ENCODE peak calls at places on chromosomes 12 and 14, in nine cellular contexts. D is H9; C is lung; I is heart right ventricle; P is aorta; K is ovary; B is HepG2; E is CD4-positive, CD25-positive, alpha-beta regulatory T cell; W is neural progenitor cell. V is an unnamed sample.

GRCh38 chr14:35525695-35526094 is 8.3 kb upstream of the INSM2 start:
- DNase-seq in D (no peak), C (no peak), I (no peak), P (no peak), K (no peak), B (no peak), E (no peak), W (no peak), V (no peak)

GRCh38 chr14:88023658-88024187 is 18.8 kb downstream of the GPR65 start:
- DNase-seq in D (no peak), C (no peak), I (no peak), P (no peak), K (no peak), B (peak), E (peak), W (no peak), V (no peak)

GRCh38 chr14:74979442-74980397 is 23.0 kb upstream of the EIF2B2 start:
- DNase-seq in D (peak), C (no peak), I (no peak), P (peak), K (no peak), B (no peak), E (no peak), W (peak), V (peak)

GRCh38 chr12:15648564-15648963 is 140.6 kb downstream of the EPS8 start:
- DNase-seq in D (no peak), C (no peak), I (no peak), P (no peak), K (no peak), B (no peak), E (no peak), W (no peak), V (no peak)

GRCh38 chr14:100893760-100894159 is 9.8 kb downstream of the RTL1 start:
- DNase-seq in D (peak), C (no peak), I (no peak), P (no peak), K (peak), B (no peak), E (no peak), W (no peak), V (no peak)

GRCh38 chr14:59358105-59358504 is 107.1 kb downstream of the GPR135 start:
- DNase-seq in D (peak), C (peak), I (peak), P (peak), K (no peak), B (peak), E (no peak), W (peak), V (no peak)

GRCh38 chr14:50000215-50001145 is 107.6 kb downstream of the ARF6 start:
- DNase-seq in D (peak), C (peak), I (peak), P (peak), K (peak), B (peak), E (peak), W (peak), V (peak)

GRCh38 chr12:12788675-12789368 is 3.4 kb downstream of the APOLD1 start:
- DNase-seq in D (peak), C (peak), I (no peak), P (peak), K (no peak), B (peak), E (peak), W (peak), V (peak)

GRCh38 chr14:99194736-99195135 is 77.3 kb downstream of the BCL11B start:
- DNase-seq in D (no peak), C (no peak), I (no peak), P (no peak), K (no peak), B (no peak), E (no peak), W (no peak), V (no peak)

GRCh38 chr14:96037891-96038557 is 1.1 kb upstream of the C14orf132 start:
- DNase-seq in D (peak), C (peak), I (peak), P (peak), K (no peak), B (no peak), E (no peak), W (no peak), V (no peak)

GRCh38 chr14:60956202-60956601 is 24.7 kb downstream of the TRMT5 start:
- DNase-seq in D (no peak), C (no peak), I (no peak), P (no peak), K (no peak), B (no peak), E (no peak), W (no peak), V (no peak)

GRCh38 chr12:104748790-104749189 is 209.3 kb downstream of the SLC41A2 start:
- DNase-seq in D (peak), C (no peak), I (no peak), P (peak), K (no peak), B (no peak), E (no peak), W (no peak), V (no peak)

GRCh38 chr14:72975776-72976175 is 49.5 kb downstream of the DCAF4 start:
- DNase-seq in D (no peak), C (no peak), I (no peak), P (no peak), K (no peak), B (peak), E (peak), W (peak), V (no peak)

GRCh38 chr14:37590096-37590809 is 4.8 kb downstream of the FOXA1 start:
- DNase-seq in D (no peak), C (no peak), I (no peak), P (no peak), K (no peak), B (no peak), E (no peak), W (no peak), V (no peak)

GRCh38 chr12:110585231-110585799 is 2.2 kb upstream of the PPTC7 start:
- DNase-seq in D (no peak), C (peak), I (no peak), P (peak), K (no peak), B (no peak), E (peak), W (peak), V (peak)

GRCh38 chr14:102392506-102392905 is 29.8 kb downstream of the TECPR2 start:
- DNase-seq in D (no peak), C (no peak), I (no peak), P (no peak), K (no peak), B (no peak), E (no peak), W (no peak), V (no peak)

GRCh38 chr14:76348898-76349297 is 27.0 kb upstream of the ESRRB start:
- DNase-seq in D (peak), C (no peak), I (peak), P (no peak), K (no peak), B (no peak), E (no peak), W (peak), V (no peak)

GRCh38 chr14:99584823-99585222 is 19.2 kb downstream of the CCDC85C start:
- DNase-seq in D (no peak), C (no peak), I (no peak), P (no peak), K (no peak), B (no peak), E (no peak), W (no peak), V (no peak)

GRCh38 chr14:51922624-51923023 is 62.2 kb downstream of the GNG2 start:
- DNase-seq in D (no peak), C (no peak), I (no peak), P (no peak), K (no peak), B (no peak), E (no peak), W (peak), V (no peak)

GRCh38 chr12:77946541-77947021 is 115.9 kb downstream of the NAV3 start:
- DNase-seq in D (no peak), C (no peak), I (no peak), P (no peak), K (no peak), B (no peak), E (no peak), W (no peak), V (no peak)

GRCh38 chr14:75291331-75291730 is 12.7 kb downstream of the FOS start:
- DNase-seq in D (no peak), C (no peak), I (no peak), P (no peak), K (no peak), B (no peak), E (no peak), W (no peak), V (no peak)

GRCh38 chr14:92466068-92466458 is 47.5 kb upstream of the RIN3 start:
- DNase-seq in D (no peak), C (no peak), I (no peak), P (no peak), K (no peak), B (no peak), E (peak), W (no peak), V (no peak)

GRCh38 chr12:111268738-111269572 is 99.9 kb downstream of the PHETA1 start:
- DNase-seq in D (peak), C (no peak), I (no peak), P (no peak), K (no peak), B (no peak), E (peak), W (no peak), V (no peak)

GRCh38 chr14:61420326-61420725 is 98.9 kb downstream of the PRKCH start:
- DNase-seq in D (no peak), C (no peak), I (no peak), P (no peak), K (no peak), B (no peak), E (no peak), W (no peak), V (peak)

GRCh38 chr14:68384335-68384734 is 408.5 kb downstream of the ZFP36L1 start:
- DNase-seq in D (no peak), C (no peak), I (peak), P (peak), K (no peak), B (no peak), E (no peak), W (no peak), V (no peak)

GRCh38 chr12:119180380-119181040 is 1.8 kb downstream of the HSPB8 start:
- DNase-seq in D (peak), C (peak), I (peak), P (peak), K (peak), B (no peak), E (no peak), W (no peak), V (no peak)

GRCh38 chr12:89856431-89856830 is 147.8 kb upstream of the ATP2B1 start:
- DNase-seq in D (no peak), C (no peak), I (no peak), P (no peak), K (no peak), B (no peak), E (no peak), W (no peak), V (no peak)

GRCh38 chr14:22877000-22877501 is 5.5 kb downstream of the LRP10 start:
- DNase-seq in D (no peak), C (no peak), I (no peak), P (no peak), K (no peak), B (no peak), E (no peak), W (no peak), V (no peak)

GRCh38 chr12:27779416-27779815 is 617 bp upstream of the KLHL42 start:
- DNase-seq in D (peak), C (no peak), I (no peak), P (no peak), K (no peak), B (peak), E (peak), W (peak), V (peak)

GRCh38 chr14:90381999-90382451 is 14.8 kb upstream of the CALM1 start:
- DNase-seq in D (peak), C (peak), I (peak), P (peak), K (peak), B (peak), E (no peak), W (peak), V (peak)

GRCh38 chr14:21215879-21216251 is 53.4 kb downstream of the HNRNPC start:
- DNase-seq in D (no peak), C (no peak), I (no peak), P (no peak), K (no peak), B (no peak), E (peak), W (no peak), V (no peak)

GRCh38 chr14:65006251-65006721 is 19.6 kb downstream of the FNTB start:
- DNase-seq in D (no peak), C (no peak), I (no peak), P (no peak), K (no peak), B (no peak), E (no peak), W (no peak), V (no peak)

GRCh38 chr12:111453071-111453989 is 47.6 kb downstream of the SH2B3 start:
- DNase-seq in D (no peak), C (peak), I (no peak), P (no peak), K (no peak), B (no peak), E (no peak), W (no peak), V (no peak)

GRCh38 chr12:75591628-75592027 is 80.2 kb upstream of the KRR1 start:
- DNase-seq in D (no peak), C (no peak), I (no peak), P (no peak), K (no peak), B (no peak), E (no peak), W (no peak), V (no peak)

DNA sequence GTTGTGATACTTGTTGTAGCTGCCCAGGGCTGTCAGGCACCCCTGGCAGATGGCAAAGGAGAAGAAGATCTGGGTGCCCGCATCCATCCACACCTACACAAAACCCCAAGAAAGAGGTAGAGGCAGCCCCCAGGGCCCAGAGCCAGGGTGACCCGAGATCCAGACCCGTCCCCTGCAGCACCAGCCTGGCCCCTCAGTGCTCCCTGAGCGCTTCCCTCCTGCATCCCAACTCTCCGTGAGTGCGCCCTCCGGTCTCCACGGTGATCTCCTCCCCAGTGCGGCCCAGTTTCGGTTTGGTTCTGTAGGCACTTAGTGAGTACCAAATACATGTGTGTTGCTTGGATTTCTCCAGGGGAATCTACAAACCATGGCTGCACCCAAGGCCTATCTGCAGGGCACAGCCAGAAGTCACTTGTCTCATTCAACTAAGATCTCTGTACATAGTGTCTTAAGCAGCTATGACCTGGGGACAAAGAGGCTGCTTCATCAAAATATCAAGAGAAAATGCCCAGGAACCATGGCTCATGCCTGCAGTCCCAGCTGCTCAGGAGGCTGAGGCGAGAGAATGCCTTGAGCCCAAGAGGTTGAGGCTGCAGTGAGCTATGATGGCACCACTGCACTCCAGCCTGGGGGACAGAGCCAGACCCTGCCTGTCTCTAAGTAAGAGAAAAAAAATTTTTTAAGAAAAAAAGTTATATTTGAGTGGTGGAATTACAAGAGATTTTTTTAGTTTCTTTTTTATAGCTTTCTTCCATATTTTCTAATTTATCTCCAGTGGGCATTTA is 15.9 kb downstream of the SLC6A12 start:
- DNase-seq in D (no peak), C (no peak), I (no peak), P (no peak), K (no peak), B (no peak), E (no peak), W (no peak), V (no peak)
- H3K27ac ChIP-seq in D (no peak), C (no peak), I (no peak), P (no peak), K (no peak), B (no peak), E (no peak), W (no peak), V (no peak)

GRCh38 chr12:3005736-3006135 is 46.5 kb downstream of the TEAD4 start:
- DNase-seq in D (no peak), C (no peak), I (no peak), P (peak), K (no peak), B (no peak), E (no peak), W (no peak), V (no peak)

GRCh38 chr12:3000548-3001275 is 41.5 kb downstream of the TEAD4 start:
- DNase-seq in D (no peak), C (no peak), I (no peak), P (no peak), K (no peak), B (peak), E (no peak), W (peak), V (no peak)

GRCh38 chr12:3003593-3003992 is 44.4 kb downstream of the TEAD4 start:
- DNase-seq in D (peak), C (no peak), I (no peak), P (peak), K (no peak), B (no peak), E (no peak), W (no peak), V (no peak)

GRCh38 chr12:3002636-3003035 is 43.4 kb downstream of the TEAD4 start:
- DNase-seq in D (no peak), C (no peak), I (no peak), P (peak), K (no peak), B (no peak), E (no peak), W (no peak), V (no peak)

DNA sequence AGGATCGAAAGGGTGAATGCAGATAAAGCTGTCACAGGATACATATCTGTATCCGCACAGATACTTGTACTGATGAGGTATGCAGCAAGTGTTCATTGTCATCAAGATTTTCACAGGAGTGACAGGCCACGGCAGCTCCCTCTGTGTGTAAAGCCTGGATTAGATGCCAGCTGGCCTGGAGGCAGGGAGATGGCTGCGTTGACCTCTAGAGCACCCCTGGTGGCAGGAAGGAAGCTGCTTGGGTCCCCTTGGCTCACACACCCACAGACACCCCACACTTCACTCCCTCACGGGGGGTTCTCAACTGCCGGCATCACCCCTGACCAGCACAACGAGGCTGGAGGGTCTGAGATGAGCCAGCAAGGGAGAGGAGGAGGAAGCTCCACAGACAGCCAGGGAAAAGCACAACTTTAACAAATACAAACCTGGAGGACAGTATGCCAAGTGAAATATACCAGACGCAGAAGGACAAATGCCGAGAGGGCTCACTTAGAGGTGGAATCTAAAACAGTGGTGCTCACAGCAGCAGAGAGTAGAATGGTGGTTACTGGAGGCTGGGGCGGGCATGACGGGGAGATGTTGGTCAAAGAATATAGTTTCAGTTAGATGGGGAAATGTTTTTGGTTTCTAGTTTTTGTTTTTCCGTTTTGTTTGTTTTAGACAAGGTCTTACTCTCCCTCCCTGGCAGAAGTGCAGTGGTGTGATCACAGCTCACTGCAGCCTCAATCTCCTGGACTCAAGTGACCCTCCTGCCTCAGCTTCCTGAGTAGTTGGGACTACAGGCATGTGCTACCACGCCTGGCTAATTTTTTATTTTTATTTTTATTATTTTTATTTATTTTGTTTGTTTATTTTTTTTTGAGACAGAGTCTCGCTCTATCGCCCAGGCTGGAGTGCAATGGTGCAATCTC is 45.7 kb downstream of the TEAD4 start:
- DNase-seq in D (no peak), C (no peak), I (no peak), P (peak), K (no peak), B (no peak), E (no peak), W (no peak), V (no peak)
- H3K27ac ChIP-seq in D (no peak), C (no peak), I (no peak), P (no peak), K (no peak), B (no peak), E (no peak), W (no peak), V (no peak)

DNA sequence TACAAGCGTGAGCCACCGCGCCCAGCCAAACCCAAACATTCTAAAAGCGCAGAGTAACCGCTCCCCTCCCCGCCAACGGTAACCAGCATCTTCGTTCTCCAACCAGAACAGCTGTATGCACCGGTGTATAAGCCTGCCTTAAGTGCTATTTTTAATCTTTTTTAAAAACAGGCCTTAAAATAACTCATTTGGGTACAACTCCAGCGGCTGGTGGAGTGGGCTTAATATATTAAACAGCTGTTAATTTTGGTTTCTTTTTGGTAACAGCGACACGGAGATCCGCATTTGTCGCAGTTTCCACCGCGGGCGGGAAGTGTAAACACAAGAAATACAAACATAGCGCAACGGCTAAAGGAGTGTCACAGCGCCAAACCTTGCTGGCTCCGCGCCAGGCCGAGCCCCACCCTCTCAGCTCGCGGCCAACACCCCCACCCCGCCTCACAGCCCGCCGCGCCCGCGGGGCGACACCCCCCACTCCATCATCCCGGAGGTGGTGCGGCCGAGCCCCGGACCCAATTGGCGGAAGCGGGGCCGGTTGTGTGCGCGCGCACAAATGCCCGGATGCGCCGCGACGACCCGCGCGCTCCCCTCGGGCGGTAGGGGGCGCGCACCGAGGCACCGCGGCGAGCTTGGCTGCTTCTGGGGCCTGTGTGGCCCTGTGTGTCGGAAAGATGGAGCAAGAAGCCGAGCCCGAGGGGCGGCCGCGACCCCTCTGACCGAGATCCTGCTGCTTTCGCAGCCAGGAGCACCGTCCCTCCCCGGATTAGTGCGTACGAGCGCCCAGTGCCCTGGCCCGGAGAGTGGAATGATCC is at the start of gene MDM2:
- DNase-seq in D (peak), C (peak), I (peak), P (peak), K (peak), B (peak), E (peak), W (peak), V (peak)
- H3K27ac ChIP-seq in D (peak), C (peak), I (peak), P (peak), K (peak), B (peak), E (peak), W (peak), V (peak)

DNA sequence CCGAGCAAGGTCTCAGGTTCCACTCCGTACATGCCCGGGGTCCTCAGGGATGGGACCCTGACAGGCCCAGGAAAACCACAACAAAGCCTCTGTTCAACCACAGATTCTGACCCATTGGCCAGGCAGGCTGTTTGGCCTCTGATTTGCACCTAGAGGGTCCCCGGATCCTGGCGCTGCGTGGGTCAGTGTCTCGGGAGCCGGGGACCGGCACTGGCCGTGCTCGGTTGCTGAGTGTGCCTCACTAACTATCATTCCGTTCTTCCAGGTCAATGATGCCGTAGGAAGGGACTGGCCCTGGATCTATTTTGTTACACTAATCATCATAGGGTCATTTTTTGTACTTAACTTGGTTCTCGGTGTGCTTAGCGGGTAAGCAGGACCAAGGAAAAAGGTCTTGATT is 290.2 kb upstream of the FKBP4 start:
- DNase-seq in D (no peak), C (no peak), I (no peak), P (no peak), K (no peak), B (no peak), E (no peak), W (no peak), V (no peak)
- H3K27ac ChIP-seq in D (no peak), C (no peak), I (no peak), P (no peak), K (no peak), B (no peak), E (no peak), W (no peak), V (no peak)

V was measured in prostate gland.